ENCODE peak calls at places on chromosomes 7 and 10, in six cellular contexts. E is fibroblast of lung, B is SK-N-SH, T is K562, M is IMR-90, U is MM.1S. H is an unnamed sample. For H4K20me1, the result is how much of the 10 kb centered on the place peaks cover.

GRCh38 chr7:20798694-20799121 is 12.0 kb upstream of the SP8 start:
- DNase-seq in E (no peak), B (no peak), T (no peak), M (no peak), U (peak), H (no peak)

GRCh38 chr7:42987648-42988214 is 55.6 kb downstream of the MRPL32 start:
- DNase-seq in E (no peak), B (no peak), T (no peak), M (no peak), U (no peak), H (no peak)

GRCh38 chr7:105808703-105809590 is 67.5 kb downstream of the ATXN7L1 start:
- DNase-seq in E (peak), B (no peak), T (no peak), M (peak), U (peak), H (peak)

GRCh38 chr7:34570300-34570699 is 87.7 kb upstream of the NPSR1 start:
- DNase-seq in E (no peak), B (no peak), T (no peak), M (no peak), U (no peak), H (no peak)

GRCh38 chr10:22624289-22624738 is 90.1 kb downstream of the PIP4K2A start:
- DNase-seq in E (peak), B (no peak), T (peak), M (peak), U (no peak), H (peak)

GRCh38 chr7:150976529-150977381 is 1.4 kb downstream of the KCNH2 start:
- DNase-seq in E (no peak), B (peak), T (peak), M (no peak), U (no peak), H (no peak)

GRCh38 chr10:72274213-72274729 is 547 bp downstream of the DDIT4 start:
- DNase-seq in E (no peak), B (peak), T (peak), M (peak), U (no peak), H (no peak)

GRCh38 chr7:112985377-112985987 is 101.1 kb downstream of the GPR85 start:
- DNase-seq in E (peak), B (no peak), T (no peak), M (peak), U (no peak), H (peak)

GRCh38 chr7:86991844-86992243 is 67.6 kb downstream of the ELAPOR2 start:
- DNase-seq in E (peak), B (no peak), T (no peak), M (no peak), U (no peak), H (no peak)

GRCh38 chr7:50792342-50793114 is 9.8 kb upstream of the GRB10 start:
- DNase-seq in E (peak), B (peak), T (peak), M (peak), U (no peak), H (no peak)

GRCh38 chr10:61592581-61592980 is 70.1 kb upstream of the CABCOCO1 start:
- DNase-seq in E (peak), B (no peak), T (peak), M (no peak), U (peak), H (peak)

GRCh38 chr7:77894574-77895091 is 96.1 kb downstream of the PHTF2 start:
- DNase-seq in E (no peak), B (no peak), T (no peak), M (no peak), U (no peak), H (no peak)

GRCh38 chr10:58300676-58301075 is 31.7 kb downstream of the CISD1 start:
- DNase-seq in E (no peak), B (no peak), T (no peak), M (no peak), U (no peak), H (no peak)

GRCh38 chr10:112631501-112632410 is 184.7 kb downstream of the VTI1A start:
- DNase-seq in E (peak), B (no peak), T (no peak), M (no peak), U (no peak), H (peak)

GRCh38 chr7:95126053-95126709 is 198.2 kb downstream of the PON1 start:
- DNase-seq in E (no peak), B (no peak), T (no peak), M (no peak), U (no peak), H (no peak)

GRCh38 chr7:41045556-41046123 is 657.2 kb downstream of the INHBA start:
- DNase-seq in E (no peak), B (no peak), T (no peak), M (no peak), U (no peak), H (peak)

GRCh38 chr10:97463363-97464132 is 17.6 kb downstream of the ZDHHC16 start:
- DNase-seq in E (peak), B (peak), T (peak), M (peak), U (peak), H (peak)

GRCh38 chr10:86366902-86367338 is 325 bp upstream of the GRID1 start:
- DNase-seq in E (no peak), B (no peak), T (no peak), M (no peak), U (peak), H (no peak)

GRCh38 chr10:77406764-77407430 is 230.7 kb downstream of the KCNMA1 start:
- DNase-seq in E (no peak), B (no peak), T (no peak), M (no peak), U (no peak), H (no peak)

GRCh38 chr7:157389951-157390730 is 53.3 kb downstream of the DNAJB6 start:
- DNase-seq in E (peak), B (no peak), T (no peak), M (no peak), U (no peak), H (no peak)

GRCh38 chr7:70614237-70614984 is 517.5 kb upstream of the GALNT17 start:
- DNase-seq in E (peak), B (peak), T (no peak), M (peak), U (no peak), H (peak)

GRCh38 chr7:2530076-2530967 is 10.7 kb downstream of the LFNG start:
- DNase-seq in E (no peak), B (no peak), T (peak), M (no peak), U (no peak), H (no peak)

GRCh38 chr7:50856821-50857220 is 74.1 kb upstream of the GRB10 start:
- DNase-seq in E (no peak), B (no peak), T (no peak), M (no peak), U (no peak), H (no peak)

GRCh38 chr10:122121059-122121458 is 132.1 kb downstream of the TACC2 start:
- DNase-seq in E (no peak), B (no peak), T (no peak), M (no peak), U (no peak), H (no peak)

GRCh38 chr10:43599333-43599732 is 6.9 kb upstream of the ZNF485 start:
- DNase-seq in E (no peak), B (no peak), T (no peak), M (no peak), U (no peak), H (no peak)

GRCh38 chr10:9608592-9608991 is 1409.1 kb upstream of the CELF2 start:
- DNase-seq in E (peak), B (no peak), T (no peak), M (peak), U (no peak), H (no peak)

GRCh38 chr7:151088019-151088855 is 2.0 kb downstream of the AGAP3 start:
- DNase-seq in E (peak), B (no peak), T (no peak), M (no peak), U (no peak), H (peak)

GRCh38 chr10:80205478-80206276 is at the start of gene ANXA11:
- DNase-seq in E (peak), B (peak), T (peak), M (peak), U (peak), H (peak)

GRCh38 chr7:150450491-150450992 is at the start of gene GIMAP8:
- DNase-seq in E (no peak), B (no peak), T (peak), M (no peak), U (no peak), H (no peak)

GRCh38 chr10:123862421-123863188 is 29.0 kb downstream of the CPXM2 start:
- DNase-seq in E (no peak), B (no peak), T (no peak), M (no peak), U (no peak), H (no peak)

GRCh38 chr10:85786401-85786899 is 580.1 kb downstream of the GRID1 start:
- DNase-seq in E (no peak), B (peak), T (peak), M (no peak), U (no peak), H (no peak)

GRCh38 chr7:97372882-97373281 is 255.4 kb downstream of the SDHAF3 start:
- DNase-seq in E (no peak), B (no peak), T (no peak), M (no peak), U (no peak), H (no peak)

GRCh38 chr7:4479367-4480039 is 202.6 kb upstream of the FOXK1 start:
- DNase-seq in E (peak), B (peak), T (peak), M (peak), U (peak), H (peak)

GRCh38 chr10:70303731-70304130 is 19.9 kb upstream of the NPFFR1 start:
- DNase-seq in E (no peak), B (no peak), T (no peak), M (no peak), U (no peak), H (no peak)

GRCh38 chr7:94059747-94060146 is 55.6 kb upstream of the BET1 start:
- DNase-seq in E (peak), B (no peak), T (no peak), M (peak), U (no peak), H (no peak)

GRCh38 chr7:45595809-45596664 is 21.9 kb downstream of the ADCY1 start:
- DNase-seq in E (no peak), B (no peak), T (no peak), M (no peak), U (no peak), H (no peak)

GRCh38 chr10:68829952-68830351 is 2.6 kb downstream of the STOX1 start:
- DNase-seq in E (no peak), B (no peak), T (no peak), M (no peak), U (no peak), H (no peak)

GRCh38 chr10:68826764-68827591 is at the start of gene STOX1:
- DNase-seq in E (peak), B (peak), T (peak), M (peak), U (peak), H (peak)

GRCh38 chr10:68831961-68832455 is 4.7 kb downstream of the STOX1 start:
- DNase-seq in E (no peak), B (no peak), T (no peak), M (no peak), U (no peak), H (no peak)

GRCh38 chr10:68829494-68829893 is 2.2 kb downstream of the STOX1 start:
- DNase-seq in E (no peak), B (no peak), T (no peak), M (no peak), U (no peak), H (no peak)

DNA sequence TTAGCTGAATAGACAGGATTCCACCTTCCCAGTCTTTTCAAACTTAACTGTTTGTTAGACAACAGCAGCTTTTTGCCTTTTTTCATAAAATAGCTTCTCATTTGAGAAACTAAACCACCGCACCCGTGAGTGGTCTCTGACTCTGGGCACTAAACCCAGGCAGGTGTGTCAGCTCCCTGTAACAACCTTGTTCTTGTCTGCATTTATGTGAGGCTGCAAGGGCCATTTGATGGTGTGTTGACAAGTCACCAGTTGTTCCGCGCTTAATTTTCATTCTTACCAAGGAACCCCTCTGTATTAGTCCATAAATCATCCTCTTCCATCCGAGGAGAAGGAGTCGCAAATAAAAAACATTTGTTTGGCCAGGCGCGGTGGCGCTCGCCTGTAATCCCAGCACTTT is 1.5 kb downstream of the STOX1 start:
- DNase-seq in E (no peak), B (no peak), T (no peak), M (no peak), U (no peak), H (no peak)
- H3K4me3 ChIP-seq in E (no peak), B (no peak), T (no peak), M (no peak), U (peak), H (no peak)

GRCh38 chr10:100997364-100998182 is 2.0 kb upstream of the LZTS2 start:
- DNase-seq in E (peak), B (peak), T (peak), M (peak), U (peak), H (peak)

GRCh38 chr10:100999742-101000601 is at the start of gene LZTS2:
- DNase-seq in E (peak), B (peak), T (peak), M (no peak), U (peak), H (peak)

GRCh38 chr10:101000602-101000991 is 989 bp downstream of the LZTS2 start:
- DNase-seq in E (no peak), B (no peak), T (no peak), M (no peak), U (peak), H (no peak)

GRCh38 chr10:100998183-100998990 is 1.2 kb upstream of the LZTS2 start:
- DNase-seq in E (peak), B (peak), T (peak), M (peak), U (peak), H (peak)

GRCh38 chr10:100998991-100999741 is 442 bp upstream of the LZTS2 start:
- DNase-seq in E (peak), B (peak), T (peak), M (peak), U (peak), H (peak)
- H3K4me2 ChIP-seq in E (peak), B (peak), T (peak), M (peak), U (peak), H (peak)

DNA sequence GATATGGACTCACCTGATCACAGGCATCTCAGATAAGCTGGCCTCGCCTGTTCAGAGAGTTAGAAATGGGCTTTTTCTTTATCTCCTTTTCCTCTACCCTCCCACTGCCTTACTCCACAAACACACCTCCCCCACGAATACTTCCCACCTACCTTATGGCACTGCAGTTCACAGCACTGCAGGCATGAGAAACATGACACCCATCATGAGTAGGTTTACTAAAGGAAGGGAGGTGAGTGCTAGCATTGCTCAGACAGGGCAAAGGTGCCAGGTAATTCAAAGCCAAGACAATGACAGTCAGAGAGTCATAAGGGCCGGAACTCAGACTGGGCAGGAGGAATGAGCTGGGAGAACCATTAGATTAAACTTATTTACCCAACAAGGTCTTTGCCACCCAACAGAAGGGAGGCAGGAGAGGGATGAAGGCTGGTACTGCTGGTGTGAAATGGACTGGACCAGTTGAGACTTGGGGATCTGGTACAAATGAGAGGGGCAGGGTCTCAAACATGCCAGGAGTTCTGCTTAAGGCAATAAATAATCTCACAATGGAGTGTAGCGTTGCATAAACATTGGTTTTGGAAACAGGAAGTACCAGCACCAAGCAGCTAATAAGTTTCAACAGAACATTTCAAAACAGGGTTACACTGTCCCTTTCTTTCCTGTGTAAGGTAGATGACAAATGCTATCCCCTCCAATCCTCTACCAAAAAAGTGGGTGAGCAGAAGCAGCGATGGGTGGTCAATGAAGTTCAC is 220.4 kb downstream of the FAM107B start:
- DNase-seq in E (no peak), B (no peak), T (no peak), M (no peak), U (no peak), H (peak)
- H4K20me1 ChIP-seq in E (under half), B (under half), T (under half), M (half or more), U (under half), H (under half)

GRCh38 chr7:140400381-140400780 is 2.1 kb upstream of the SLC37A3 start:
- DNase-seq in E (no peak), B (no peak), T (no peak), M (no peak), U (no peak), H (no peak)
- H3K4me3 ChIP-seq in E (no peak), B (no peak), T (no peak), M (no peak), U (no peak), H (no peak)

DNA sequence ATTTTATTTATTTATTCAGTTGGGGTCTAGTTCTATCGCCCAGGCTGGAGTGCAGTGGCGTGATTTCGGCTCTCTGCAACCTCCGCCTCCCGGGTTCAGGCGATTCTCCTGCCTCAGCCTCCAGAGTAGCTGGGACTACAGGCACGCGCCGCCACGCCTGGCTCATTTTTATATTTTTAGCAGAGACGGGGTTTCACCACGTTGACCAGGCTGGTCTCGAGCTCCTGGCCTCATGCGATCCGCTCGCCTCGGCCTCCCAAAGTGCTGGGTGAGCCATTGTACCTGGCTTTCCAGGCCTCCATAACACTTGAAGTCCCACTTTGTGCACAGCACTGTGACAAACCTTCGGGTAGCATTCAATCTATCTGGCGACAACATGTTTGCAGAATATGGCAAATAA is 1.0 kb upstream of the DCLRE1C start:
- DNase-seq in E (no peak), B (no peak), T (no peak), M (no peak), U (no peak), H (no peak)
- H3K4me2 ChIP-seq in E (peak), B (peak), T (peak), M (no peak), U (peak), H (peak)

DNA sequence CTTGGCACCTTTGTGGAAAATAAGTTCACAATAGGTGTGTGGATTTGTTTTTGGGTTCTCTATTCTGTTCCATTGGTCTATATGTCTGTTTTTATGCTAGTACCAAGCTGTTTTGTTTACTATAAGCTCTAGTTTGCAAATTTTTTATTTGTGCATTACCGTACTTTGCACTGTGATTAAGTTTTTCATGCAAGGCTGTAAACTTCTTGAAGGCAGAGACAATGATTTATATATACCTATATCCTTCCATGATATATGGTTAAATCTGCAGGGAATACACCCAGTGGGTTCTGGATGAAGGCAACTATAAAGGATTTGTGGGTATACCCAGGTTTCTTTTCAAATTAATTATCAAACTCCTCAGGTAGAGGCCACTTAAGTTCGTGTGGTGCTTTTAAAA is 91.8 kb upstream of the PDLIM1 start:
- DNase-seq in E (no peak), B (no peak), T (no peak), M (no peak), U (no peak), H (no peak)
- H4K20me1 ChIP-seq in E (under half), B (under half), T (under half), M (under half), U (under half), H (under half)

GRCh38 chr7:37289781-37290180 is 158.9 kb downstream of the ELMO1 start:
- DNase-seq in E (no peak), B (peak), T (no peak), M (no peak), U (no peak), H (no peak)
- H3K4me3 ChIP-seq in E (no peak), B (no peak), T (no peak), M (no peak), U (no peak), H (no peak)

H was measured in mammary epithelial cell.